ENCODE peak calls at places on chromosome 18, in eight cellular contexts. M is right atrium auricular region, W is right lobe of liver, I is HFFc6, J is fibroblast of mammary gland, H is astrocyte, S is kidney, R is A549. D is an unnamed sample.

GRCh38 chr18:21330122-21330701 is 88.2 kb downstream of the GREB1L start:
- DNase-seq in M (no peak), W (peak; percentile 78), I (peak; percentile 79), J (peak; percentile 87), H (peak; percentile 85), S (no peak), R (peak; percentile 9), D (no peak)

GRCh38 chr18:13235981-13236380 is 17.4 kb downstream of the LDLRAD4 start:
- DNase-seq in M (peak; percentile 83), W (no peak), I (no peak), J (no peak), H (no peak), S (no peak), R (no peak), D (no peak)

GRCh38 chr18:5738561-5738960 is 156.8 kb downstream of the TMEM200C start:
- DNase-seq in M (no peak), W (no peak), I (no peak), J (no peak), H (no peak), S (no peak), R (no peak), D (no peak)

GRCh38 chr18:56321470-56321869 is 316.9 kb downstream of the TXNL1 start:
- DNase-seq in M (no peak), W (peak; percentile 26), I (no peak), J (no peak), H (no peak), S (peak; percentile 85), R (no peak), D (no peak)

GRCh38 chr18:702957-703659 is 9.3 kb downstream of the ENOSF1 start:
- DNase-seq in M (peak; percentile 7), W (no peak), I (peak; percentile 91), J (peak; percentile 97), H (peak; percentile 96), S (no peak), R (no peak), D (peak; percentile 11)

GRCh38 chr18:13726972-13727331 is 479 bp downstream of the RNMT start:
- DNase-seq in M (peak; percentile 72), W (peak; percentile 62), I (peak; percentile 29), J (peak; percentile 57), H (no peak), S (no peak), R (peak; percentile 5), D (peak; percentile 48)

GRCh38 chr18:13611616-13612110 is 114.7 kb downstream of the FAM210A start:
- DNase-seq in M (peak; percentile 69), W (no peak), I (peak; percentile 5), J (peak; percentile 14), H (peak; percentile 55), S (peak; percentile 91), R (no peak), D (no peak)

GRCh38 chr18:25373443-25373842 is 21.5 kb upstream of the ZNF521 start:
- DNase-seq in M (no peak), W (no peak), I (no peak), J (no peak), H (no peak), S (no peak), R (no peak), D (no peak)

GRCh38 chr18:8069708-8070107 is 502.6 kb downstream of the PTPRM start:
- DNase-seq in M (no peak), W (no peak), I (no peak), J (no peak), H (no peak), S (no peak), R (no peak), D (no peak)

DNA sequence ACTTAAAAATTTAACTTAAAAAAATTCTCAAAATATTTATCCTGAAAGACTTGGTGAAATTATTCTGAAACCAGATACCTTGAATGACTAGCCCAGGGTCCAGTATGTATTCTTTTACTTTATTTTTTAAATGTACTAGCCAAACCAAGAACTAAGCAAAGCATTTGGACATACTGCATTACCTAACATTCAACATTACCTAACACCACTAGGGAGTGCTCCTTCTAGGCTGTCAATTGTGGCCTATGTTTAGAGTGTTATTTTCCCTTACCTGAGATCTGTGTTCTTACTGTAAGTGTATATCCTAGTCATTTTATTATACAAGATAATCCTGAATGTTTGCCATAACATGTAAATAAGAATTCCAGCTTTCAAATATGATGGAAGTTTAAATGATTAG is 496.6 kb downstream of the PTPRM start:
- DNase-seq in M (no peak), W (no peak), I (no peak), J (no peak), H (no peak), S (no peak), R (no peak), D (no peak)
- TF ChIP-seq CTCF in M (no peak), W (no peak), I (no peak), J (no peak), H (no peak), S (no peak), R (no peak), D (no peak)

GRCh38 chr18:8389391-8390340 is 219.6 kb upstream of the RAB12 start:
- DNase-seq in M (no peak), W (peak; percentile 61), I (peak; percentile 60), J (peak; percentile 81), H (peak; percentile 45), S (no peak), R (peak; percentile 44), D (peak; percentile 45)
- TF ChIP-seq CTCF in M (peak; percentile 84), W (peak; percentile 92), I (peak; percentile 96), J (peak; percentile 91), H (peak; percentile 89), S (peak; percentile 62), R (peak; percentile 62), D (peak; percentile 68)

GRCh38 chr18:48882379-48882778 is 68.4 kb downstream of the SMAD7 start:
- DNase-seq in M (no peak), W (no peak), I (no peak), J (no peak), H (no peak), S (no peak), R (no peak), D (no peak)
- TF ChIP-seq CTCF in M (no peak), W (no peak), I (no peak), J (no peak), H (no peak), S (no peak), R (no peak), D (no peak)

DNA sequence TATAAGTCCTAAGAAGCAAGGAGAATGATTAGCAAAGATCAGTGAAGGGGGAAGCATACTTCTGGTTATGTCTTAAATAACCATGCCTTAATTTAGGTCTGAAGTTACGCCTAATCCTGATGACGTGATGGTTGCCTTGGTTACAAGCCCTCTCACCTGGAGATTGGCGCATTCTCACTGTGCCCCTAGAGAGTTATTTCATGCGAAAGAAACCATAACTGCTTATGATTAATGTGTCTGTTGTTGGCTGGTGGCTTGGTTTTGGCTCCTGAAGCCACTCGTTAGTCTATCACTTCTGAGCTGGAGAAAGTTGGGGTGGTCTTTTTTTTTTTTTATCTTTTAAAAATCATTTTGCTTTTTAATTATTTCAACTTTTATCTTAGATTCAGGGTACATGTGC is 47.0 kb downstream of the TNFRSF11A start:
- DNase-seq in M (no peak), W (no peak), I (no peak), J (no peak), H (no peak), S (no peak), R (no peak), D (no peak)
- TF ChIP-seq CTCF in M (no peak), W (no peak), I (no peak), J (no peak), H (no peak), S (no peak), R (no peak), D (no peak)